ENCODE peak calls at places on chromosomes 13 and 19, in eight cellular contexts. N, S, O, C, M, B, H and Q are unnamed samples.

GRCh38 chr13:75770164-75771145 is 134.3 kb downstream of the LMO7 start:
- DNase-seq in O (no peak), H (no peak), C (no peak), N (no peak), M (no peak), B (no peak), S (no peak), Q (no peak)

GRCh38 chr13:59750860-59751259 is 412.9 kb downstream of the DIAPH3 start:
- DNase-seq in C (no peak), M (no peak), B (no peak), S (peak), H (no peak), N (peak), O (peak), Q (no peak)

GRCh38 chr19:57769345-57770131 is at the start of gene ZNF586:
- DNase-seq in O (peak), H (peak), B (peak), S (peak), M (peak), N (peak), C (peak), Q (peak)

GRCh38 chr19:2462635-2463421 is 6.1 kb upstream of the LMNB2 start:
- DNase-seq in N (peak), B (peak), C (no peak), S (peak), M (peak), O (peak), H (no peak), Q (no peak)

GRCh38 chr19:9671654-9672053 is 3.2 kb downstream of the ZNF562 start:
- DNase-seq in S (no peak), N (no peak), O (no peak), B (no peak), C (no peak), H (no peak), M (no peak), Q (no peak)

GRCh38 chr13:107069107-107069776 is 501.3 kb upstream of the ARGLU1 start:
- DNase-seq in M (no peak), S (no peak), O (no peak), B (peak), C (no peak), H (no peak), N (no peak), Q (no peak)

GRCh38 chr13:101916758-101917474 is 464.4 kb downstream of the ITGBL1 start:
- DNase-seq in B (no peak), M (no peak), O (no peak), H (no peak), C (no peak), N (no peak), S (peak), Q (no peak)

GRCh38 chr13:58963321-58963720 is 1200.4 kb downstream of the DIAPH3 start:
- DNase-seq in C (no peak), S (no peak), B (no peak), H (no peak), M (no peak), N (no peak), O (no peak), Q (no peak)

GRCh38 chr13:42807866-42808265 is 26.5 kb downstream of the FAM216B start:
- DNase-seq in S (no peak), C (no peak), O (peak), B (peak), M (no peak), N (peak), H (no peak), Q (no peak)

GRCh38 chr19:49880162-49880869 is 2.8 kb downstream of the TBC1D17 start:
- DNase-seq in N (no peak), O (no peak), C (no peak), M (no peak), S (no peak), B (no peak), H (no peak), Q (no peak)

GRCh38 chr19:47019431-47020041 is at the start of gene NPAS1:
- DNase-seq in C (no peak), M (no peak), H (no peak), O (no peak), S (peak), B (no peak), N (no peak), Q (no peak)

GRCh38 chr19:4773047-4773640 is 18.4 kb upstream of the FEM1A start:
- DNase-seq in M (no peak), O (no peak), N (no peak), H (no peak), B (no peak), S (no peak), C (no peak), Q (no peak)

GRCh38 chr13:40024578-40024952 is 369.1 kb downstream of the COG6 start:
- DNase-seq in H (no peak), B (no peak), C (no peak), N (no peak), M (no peak), O (peak), S (no peak), Q (no peak)

GRCh38 chr13:93625536-93625935 is 398.9 kb downstream of the GPC6 start:
- DNase-seq in O (peak), N (no peak), S (no peak), C (no peak), B (no peak), H (no peak), M (no peak), Q (no peak)
- TF ChIP-seq CTCF in O (no peak), N (no peak), S (no peak), C (no peak), B (no peak), H (no peak), M (no peak), Q (no peak)

DNA sequence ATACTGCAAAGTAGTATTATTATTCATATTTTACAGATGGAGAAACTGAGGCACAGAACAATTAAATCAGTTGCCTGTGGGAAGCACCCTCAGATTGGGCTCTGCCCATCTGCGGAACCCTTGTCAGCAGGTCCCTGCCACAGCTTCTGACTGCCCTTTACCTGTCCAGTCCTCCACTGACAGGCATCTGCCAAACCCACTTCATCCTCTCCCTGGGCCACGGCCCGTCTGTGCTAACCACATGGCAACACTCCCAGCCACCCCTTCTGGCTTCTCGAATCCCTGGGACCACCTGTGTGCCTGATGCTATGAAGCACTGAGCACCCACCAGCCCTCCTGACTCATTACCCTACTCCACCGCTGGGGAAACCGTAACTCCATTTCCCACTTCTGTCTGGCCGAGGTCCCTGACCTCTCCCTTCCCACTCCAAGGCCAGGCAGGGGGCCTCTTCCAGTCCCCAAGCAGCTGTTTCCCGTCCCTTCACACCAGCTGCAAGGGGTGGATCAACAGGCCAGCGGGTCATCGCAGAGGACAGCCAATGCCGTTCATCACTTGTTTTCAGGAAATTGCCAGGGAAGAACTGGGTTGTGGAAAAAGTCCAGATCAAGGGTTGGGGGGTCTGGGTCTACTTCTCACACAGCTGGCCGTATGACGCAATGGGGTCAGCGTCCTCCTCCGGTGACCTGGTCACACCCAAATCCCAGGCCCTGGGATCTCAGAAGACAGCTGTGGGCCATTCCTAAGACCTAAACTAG is 2.5 kb downstream of the KANK3 start:
- DNase-seq in S (peak), H (no peak), O (peak), N (no peak), B (no peak), C (no peak), M (peak), Q (no peak)
- TF ChIP-seq CTCF in S (no peak), H (no peak), O (peak), N (peak), B (no peak), C (no peak), M (no peak), Q (no peak)

DNA sequence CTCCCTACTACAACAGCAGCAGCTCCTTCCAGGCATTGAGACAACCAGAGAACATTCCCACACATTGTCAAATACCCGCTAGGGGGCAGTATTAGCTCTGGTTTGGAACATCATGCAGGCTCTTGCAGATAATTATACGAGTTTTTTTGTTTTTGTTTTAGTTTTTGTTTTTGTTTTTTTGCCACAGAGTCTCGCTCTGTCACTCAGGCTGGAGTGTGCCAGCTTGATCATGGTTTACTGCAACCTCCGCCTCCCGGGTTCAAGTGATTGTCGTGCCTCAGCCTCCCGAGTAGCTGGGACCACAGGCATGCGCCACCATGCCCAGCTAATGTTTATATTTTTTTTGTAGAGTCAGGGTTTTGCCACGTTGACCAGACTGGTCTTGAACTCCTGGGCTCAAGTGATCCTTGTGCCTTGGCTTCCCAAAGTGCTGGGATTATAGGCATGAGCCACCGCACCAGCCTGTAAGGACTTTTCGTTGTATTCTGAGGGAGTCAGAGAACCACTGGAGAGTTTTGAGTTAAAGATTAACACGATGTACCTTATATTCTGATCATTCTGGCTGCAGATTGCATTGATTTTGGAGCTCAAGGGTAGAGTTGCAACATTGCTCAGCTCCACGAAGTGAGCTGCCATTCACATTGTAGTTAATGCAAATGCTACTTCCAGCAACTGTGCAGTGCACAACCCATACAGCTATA is 41.7 kb upstream of the CEACAM20 start:
- DNase-seq in H (peak), B (peak), M (peak), O (peak), S (peak), C (peak), N (peak), Q (peak)
- TF ChIP-seq CTCF in H (peak), B (peak), M (peak), O (peak), S (peak), C (peak), N (peak), Q (peak)

GRCh38 chr13:71218960-71219359 is 648.0 kb downstream of the DACH1 start:
- DNase-seq in M (no peak), H (no peak), S (peak), C (no peak), B (peak), N (no peak), O (no peak), Q (no peak)
- TF ChIP-seq CTCF in M (no peak), H (no peak), S (no peak), C (no peak), B (no peak), N (no peak), O (no peak), Q (no peak)

DNA sequence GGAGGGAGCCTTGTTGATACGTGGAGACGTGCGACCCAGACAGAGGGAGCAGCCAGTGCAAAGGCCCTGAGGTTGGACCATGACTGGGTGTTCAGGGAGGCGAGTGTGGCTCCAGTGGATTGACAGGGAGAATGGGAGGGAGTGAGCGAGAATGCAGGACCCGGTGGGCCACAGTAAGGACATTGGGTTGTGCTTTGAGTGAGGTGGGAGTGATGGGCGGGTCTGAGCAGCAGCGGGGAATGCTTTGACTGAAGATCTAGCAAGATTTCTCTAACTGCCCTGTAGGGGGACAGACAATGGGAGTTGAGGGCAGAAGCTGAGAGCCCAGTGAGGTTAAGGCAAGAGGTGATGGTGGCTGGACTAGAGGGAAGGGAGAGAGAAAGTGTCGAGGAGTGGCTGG is 7.7 kb upstream of the NANOS2 start:
- DNase-seq in H (no peak), M (no peak), O (no peak), N (no peak), C (no peak), S (no peak), B (peak), Q (no peak)
- TF ChIP-seq CTCF in H (no peak), M (no peak), O (peak), N (peak), C (no peak), S (peak), B (no peak), Q (peak)

DNA sequence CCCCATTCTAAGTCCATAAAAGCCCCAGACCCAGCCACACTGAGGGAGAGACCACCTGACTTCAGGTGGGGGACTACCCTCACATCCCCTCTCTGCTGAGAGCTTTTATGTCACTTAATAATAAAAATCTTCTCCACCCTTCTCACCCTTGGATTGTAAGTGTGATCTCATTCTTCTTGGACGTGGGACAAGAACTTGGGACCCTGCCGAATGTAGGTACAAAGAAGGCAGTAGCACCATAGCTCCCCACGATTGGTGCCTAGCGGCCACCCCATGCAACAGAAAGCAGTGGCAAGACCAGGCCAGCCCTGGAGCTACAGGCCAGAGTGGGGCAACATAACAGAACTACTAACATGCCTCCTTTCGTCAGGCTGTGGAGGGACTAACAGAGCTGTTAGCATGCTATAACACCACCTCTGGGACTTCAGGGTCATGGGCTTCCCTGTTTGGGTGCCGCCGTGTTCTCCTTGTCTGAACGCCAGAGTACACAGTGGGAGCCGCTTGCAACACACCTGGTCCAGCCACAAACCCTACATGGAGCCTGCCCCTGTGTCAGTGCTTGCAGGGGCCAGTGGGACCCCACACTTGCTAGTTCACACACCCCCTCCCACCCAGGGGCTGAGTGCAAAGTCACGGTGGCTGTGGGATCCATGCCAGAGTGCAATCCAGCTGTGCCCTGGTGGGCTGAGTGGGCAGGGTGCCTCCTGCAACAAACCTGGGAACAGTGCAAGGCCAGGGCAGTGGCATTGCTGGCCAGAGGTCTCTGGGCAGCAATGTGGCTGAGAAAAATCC is 5.2 kb upstream of the FBXO17 start:
- DNase-seq in C (no peak), H (no peak), B (no peak), N (no peak), S (no peak), O (no peak), M (no peak), Q (no peak)
- TF ChIP-seq CTCF in C (no peak), H (no peak), B (no peak), N (no peak), S (no peak), O (no peak), M (no peak), Q (no peak)